ENCODE peak calls at places on chromosomes 1 and 21, in seven cellular contexts. One of them, this sample, is unnamed.

GRCh38 chr1:110948038-110948810 is 15.5 kb downstream of the LRIF1 start:
- DNase-seq in CD8-positive, alpha-beta T cell: no peak
- DNase-seq in HT1080: peak; percentile 56
- DNase-seq in iPS-NIHi11: no peak
- DNase-seq in choroid plexus epithelial cell: peak; percentile 39
- DNase-seq in NCI-H1436: no peak
- DNase-seq in NCI-H69: no peak
- DNase-seq in this sample: no peak

GRCh38 chr21:38954450-38955059 is 148.8 kb downstream of the ETS2 start:
- DNase-seq in CD8-positive, alpha-beta T cell: no peak
- DNase-seq in HT1080: no peak
- DNase-seq in iPS-NIHi11: no peak
- DNase-seq in choroid plexus epithelial cell: no peak
- DNase-seq in NCI-H1436: peak; percentile 27
- DNase-seq in NCI-H69: peak; percentile 68
- DNase-seq in this sample: no peak

GRCh38 chr1:113058861-113059441 is 14.0 kb upstream of the LRIG2 start:
- DNase-seq in CD8-positive, alpha-beta T cell: no peak
- DNase-seq in HT1080: no peak
- DNase-seq in iPS-NIHi11: no peak
- DNase-seq in choroid plexus epithelial cell: no peak
- DNase-seq in NCI-H1436: peak; percentile 27
- DNase-seq in NCI-H69: peak; percentile 62
- DNase-seq in this sample: no peak

GRCh38 chr1:222454782-222455181 is 93.1 kb downstream of the HHIPL2 start:
- DNase-seq in CD8-positive, alpha-beta T cell: no peak
- DNase-seq in HT1080: no peak
- DNase-seq in iPS-NIHi11: no peak
- DNase-seq in choroid plexus epithelial cell: no peak
- DNase-seq in NCI-H1436: no peak
- DNase-seq in NCI-H69: peak; percentile 58
- DNase-seq in this sample: no peak

GRCh38 chr1:180117764-180118116 is 36.9 kb upstream of the QSOX1 start:
- DNase-seq in CD8-positive, alpha-beta T cell: no peak
- DNase-seq in HT1080: peak; percentile 76
- DNase-seq in iPS-NIHi11: no peak
- DNase-seq in choroid plexus epithelial cell: peak; percentile 53
- DNase-seq in NCI-H1436: no peak
- DNase-seq in NCI-H69: no peak
- DNase-seq in this sample: no peak

GRCh38 chr21:36845070-36845469 is 121.4 kb downstream of the HLCS start:
- DNase-seq in CD8-positive, alpha-beta T cell: no peak
- DNase-seq in HT1080: no peak
- DNase-seq in iPS-NIHi11: no peak
- DNase-seq in choroid plexus epithelial cell: no peak
- DNase-seq in NCI-H1436: no peak
- DNase-seq in NCI-H69: no peak
- DNase-seq in this sample: no peak

GRCh38 chr1:24321150-24321549 is 2.0 kb downstream of the GRHL3 start:
- DNase-seq in CD8-positive, alpha-beta T cell: no peak
- DNase-seq in HT1080: no peak
- DNase-seq in iPS-NIHi11: no peak
- DNase-seq in choroid plexus epithelial cell: no peak
- DNase-seq in NCI-H1436: no peak
- DNase-seq in NCI-H69: peak; percentile 43
- DNase-seq in this sample: no peak

GRCh38 chr1:245551536-245551935 is 396.8 kb downstream of the KIF26B start:
- DNase-seq in CD8-positive, alpha-beta T cell: no peak
- DNase-seq in HT1080: no peak
- DNase-seq in iPS-NIHi11: no peak
- DNase-seq in choroid plexus epithelial cell: no peak
- DNase-seq in NCI-H1436: no peak
- DNase-seq in NCI-H69: no peak
- DNase-seq in this sample: no peak

GRCh38 chr1:198056255-198056654 is 100.5 kb upstream of the NEK7 start:
- DNase-seq in CD8-positive, alpha-beta T cell: no peak
- DNase-seq in HT1080: peak; percentile 5
- DNase-seq in iPS-NIHi11: peak; percentile 55
- DNase-seq in choroid plexus epithelial cell: no peak
- DNase-seq in NCI-H1436: no peak
- DNase-seq in NCI-H69: peak; percentile 48
- DNase-seq in this sample: peak; percentile 22

GRCh38 chr1:209576392-209576791 is 7.1 kb upstream of the CAMK1G start:
- DNase-seq in CD8-positive, alpha-beta T cell: no peak
- DNase-seq in HT1080: no peak
- DNase-seq in iPS-NIHi11: peak; percentile 45
- DNase-seq in choroid plexus epithelial cell: no peak
- DNase-seq in NCI-H1436: no peak
- DNase-seq in NCI-H69: no peak
- DNase-seq in this sample: no peak

GRCh38 chr1:183040600-183040999 is 17.4 kb downstream of the LAMC1 start:
- DNase-seq in CD8-positive, alpha-beta T cell: no peak
- DNase-seq in HT1080: no peak
- DNase-seq in iPS-NIHi11: no peak
- DNase-seq in choroid plexus epithelial cell: peak; percentile 78
- DNase-seq in NCI-H1436: no peak
- DNase-seq in NCI-H69: peak; percentile 66
- DNase-seq in this sample: no peak

GRCh38 chr1:71944006-71944405 is 338.3 kb downstream of the NEGR1 start:
- DNase-seq in CD8-positive, alpha-beta T cell: no peak
- DNase-seq in HT1080: no peak
- DNase-seq in iPS-NIHi11: no peak
- DNase-seq in choroid plexus epithelial cell: no peak
- DNase-seq in NCI-H1436: no peak
- DNase-seq in NCI-H69: peak; percentile 2
- DNase-seq in this sample: no peak

GRCh38 chr1:64983110-64983509 is 16.8 kb upstream of the JAK1 start:
- DNase-seq in CD8-positive, alpha-beta T cell: no peak
- DNase-seq in HT1080: peak; percentile 28
- DNase-seq in iPS-NIHi11: no peak
- DNase-seq in choroid plexus epithelial cell: peak; percentile 90
- DNase-seq in NCI-H1436: no peak
- DNase-seq in NCI-H69: peak; percentile 85
- DNase-seq in this sample: no peak

GRCh38 chr1:154808909-154809262 is 61.2 kb downstream of the KCNN3 start:
- DNase-seq in CD8-positive, alpha-beta T cell: no peak
- DNase-seq in HT1080: no peak
- DNase-seq in iPS-NIHi11: peak; percentile 37
- DNase-seq in choroid plexus epithelial cell: no peak
- DNase-seq in NCI-H1436: no peak
- DNase-seq in NCI-H69: peak; percentile 56
- DNase-seq in this sample: no peak

GRCh38 chr21:38171723-38172344 is 85.0 kb upstream of the KCNJ15 start:
- DNase-seq in CD8-positive, alpha-beta T cell: no peak
- DNase-seq in HT1080: peak; percentile 90
- DNase-seq in iPS-NIHi11: peak; percentile 75
- DNase-seq in choroid plexus epithelial cell: peak; percentile 74
- DNase-seq in NCI-H1436: no peak
- DNase-seq in NCI-H69: peak; percentile 12
- DNase-seq in this sample: no peak

GRCh38 chr21:32256226-32256625 is 22.6 kb downstream of the MIS18A start:
- DNase-seq in CD8-positive, alpha-beta T cell: no peak
- DNase-seq in HT1080: no peak
- DNase-seq in iPS-NIHi11: no peak
- DNase-seq in choroid plexus epithelial cell: no peak
- DNase-seq in NCI-H1436: no peak
- DNase-seq in NCI-H69: no peak
- DNase-seq in this sample: no peak

GRCh38 chr1:162421258-162422194 is 9.6 kb upstream of the SH2D1B start:
- DNase-seq in CD8-positive, alpha-beta T cell: no peak
- DNase-seq in HT1080: no peak
- DNase-seq in iPS-NIHi11: no peak
- DNase-seq in choroid plexus epithelial cell: peak; percentile 26
- DNase-seq in NCI-H1436: no peak
- DNase-seq in NCI-H69: no peak
- DNase-seq in this sample: no peak

GRCh38 chr1:47646676-47647075 is 208.8 kb downstream of the FOXD2 start:
- DNase-seq in CD8-positive, alpha-beta T cell: no peak
- DNase-seq in HT1080: peak; percentile 35
- DNase-seq in iPS-NIHi11: no peak
- DNase-seq in choroid plexus epithelial cell: no peak
- DNase-seq in NCI-H1436: no peak
- DNase-seq in NCI-H69: no peak
- DNase-seq in this sample: no peak

GRCh38 chr21:37071561-37072238 is 1.2 kb downstream of the PIGP start:
- DNase-seq in CD8-positive, alpha-beta T cell: no peak
- DNase-seq in HT1080: peak; percentile 23
- DNase-seq in iPS-NIHi11: no peak
- DNase-seq in choroid plexus epithelial cell: peak; percentile 78
- DNase-seq in NCI-H1436: no peak
- DNase-seq in NCI-H69: peak; percentile 88
- DNase-seq in this sample: no peak

GRCh38 chr1:119387858-119388257 is 19.3 kb downstream of the HAO2 start:
- DNase-seq in CD8-positive, alpha-beta T cell: no peak
- DNase-seq in HT1080: no peak
- DNase-seq in iPS-NIHi11: peak; percentile 24
- DNase-seq in choroid plexus epithelial cell: no peak
- DNase-seq in NCI-H1436: no peak
- DNase-seq in NCI-H69: no peak
- DNase-seq in this sample: no peak

GRCh38 chr1:230303069-230303468 is 123.1 kb downstream of the PGBD5 start:
- DNase-seq in CD8-positive, alpha-beta T cell: no peak
- DNase-seq in HT1080: no peak
- DNase-seq in iPS-NIHi11: no peak
- DNase-seq in choroid plexus epithelial cell: peak; percentile 14
- DNase-seq in NCI-H1436: no peak
- DNase-seq in NCI-H69: peak; percentile 10
- DNase-seq in this sample: no peak

GRCh38 chr21:36727886-36728285 is 29.0 kb downstream of the SIM2 start:
- DNase-seq in CD8-positive, alpha-beta T cell: no peak
- DNase-seq in HT1080: no peak
- DNase-seq in iPS-NIHi11: peak; percentile 57
- DNase-seq in choroid plexus epithelial cell: no peak
- DNase-seq in NCI-H1436: no peak
- DNase-seq in NCI-H69: no peak
- DNase-seq in this sample: no peak

GRCh38 chr1:168623003-168623828 is 46.8 kb downstream of the XCL1 start:
- DNase-seq in CD8-positive, alpha-beta T cell: no peak
- DNase-seq in HT1080: peak; percentile 95
- DNase-seq in iPS-NIHi11: no peak
- DNase-seq in choroid plexus epithelial cell: peak; percentile 77
- DNase-seq in NCI-H1436: no peak
- DNase-seq in NCI-H69: peak; percentile 70
- DNase-seq in this sample: no peak

GRCh38 chr1:219564072-219564471 is 48.8 kb downstream of the ZC3H11B start:
- DNase-seq in CD8-positive, alpha-beta T cell: no peak
- DNase-seq in HT1080: no peak
- DNase-seq in iPS-NIHi11: no peak
- DNase-seq in choroid plexus epithelial cell: no peak
- DNase-seq in NCI-H1436: no peak
- DNase-seq in NCI-H69: peak; percentile 87
- DNase-seq in this sample: no peak

GRCh38 chr1:84164567-84165021 is 20.5 kb downstream of the PRKACB start:
- DNase-seq in CD8-positive, alpha-beta T cell: no peak
- DNase-seq in HT1080: no peak
- DNase-seq in iPS-NIHi11: no peak
- DNase-seq in choroid plexus epithelial cell: peak; percentile 46
- DNase-seq in NCI-H1436: no peak
- DNase-seq in NCI-H69: peak; percentile 78
- DNase-seq in this sample: no peak

GRCh38 chr1:167454304-167454928 is 63.9 kb downstream of the CD247 start:
- DNase-seq in CD8-positive, alpha-beta T cell: no peak
- DNase-seq in HT1080: no peak
- DNase-seq in iPS-NIHi11: no peak
- DNase-seq in choroid plexus epithelial cell: no peak
- DNase-seq in NCI-H1436: no peak
- DNase-seq in NCI-H69: no peak
- DNase-seq in this sample: no peak